ENCODE peak calls at places on chromosomes 5 and 9, in six cellular contexts. W is suprapubic skin, P is brain microvascular endothelial cell, L is chondrocyte, Q is PC-3, O is upper lobe of right lung. V is an unnamed sample.

GRCh38 chr5:52359261-52359660 is 428.5 kb upstream of the ITGA1 start:
- DNase-seq in W (no peak), P (no peak), L (no peak), Q (no peak), O (no peak), V (no peak)

GRCh38 chr5:8908055-8908683 is 637.7 kb downstream of the SEMA5A start:
- DNase-seq in W (no peak), P (peak), L (no peak), Q (peak), O (no peak), V (peak)

GRCh38 chr5:116272281-116272941 is 187.6 kb downstream of the COMMD10 start:
- DNase-seq in W (no peak), P (no peak), L (no peak), Q (no peak), O (no peak), V (no peak)

GRCh38 chr9:29865764-29866313 is 2292.6 kb upstream of the C9orf72 start:
- DNase-seq in W (no peak), P (no peak), L (no peak), Q (no peak), O (no peak), V (no peak)

GRCh38 chr9:130984476-130984875 is 24.5 kb upstream of the LAMC3 start:
- DNase-seq in W (no peak), P (no peak), L (no peak), Q (no peak), O (no peak), V (no peak)

GRCh38 chr9:4393806-4394523 is 94.1 kb upstream of the GLIS3 start:
- DNase-seq in W (no peak), P (no peak), L (no peak), Q (no peak), O (no peak), V (no peak)

GRCh38 chr9:68625559-68625958 is 79.5 kb upstream of the PIP5K1B start:
- DNase-seq in W (no peak), P (no peak), L (no peak), Q (no peak), O (no peak), V (no peak)

GRCh38 chr9:108217601-108218190 is 638.1 kb downstream of the ACTL7B start:
- DNase-seq in W (no peak), P (no peak), L (no peak), Q (no peak), O (no peak), V (no peak)

GRCh38 chr5:75089137-75089536 is 36.8 kb upstream of the GCNT4 start:
- DNase-seq in W (no peak), P (no peak), L (no peak), Q (peak), O (no peak), V (no peak)

GRCh38 chr5:177336112-177336511 is 15.4 kb downstream of the LMAN2 start:
- DNase-seq in W (no peak), P (no peak), L (no peak), Q (peak), O (no peak), V (no peak)

GRCh38 chr5:16666140-16666860 is 49.5 kb upstream of the RETREG1 start:
- DNase-seq in W (no peak), P (no peak), L (no peak), Q (no peak), O (no peak), V (no peak)

GRCh38 chr5:16668194-16668593 is 51.4 kb upstream of the RETREG1 start:
- DNase-seq in W (no peak), P (no peak), L (no peak), Q (no peak), O (no peak), V (no peak)

GRCh38 chr5:16665611-16666010 is 48.8 kb upstream of the RETREG1 start:
- DNase-seq in W (no peak), P (no peak), L (no peak), Q (no peak), O (no peak), V (no peak)

GRCh38 chr5:16664368-16664767 is 47.6 kb upstream of the RETREG1 start:
- DNase-seq in W (no peak), P (no peak), L (no peak), Q (no peak), O (no peak), V (no peak)

DNA sequence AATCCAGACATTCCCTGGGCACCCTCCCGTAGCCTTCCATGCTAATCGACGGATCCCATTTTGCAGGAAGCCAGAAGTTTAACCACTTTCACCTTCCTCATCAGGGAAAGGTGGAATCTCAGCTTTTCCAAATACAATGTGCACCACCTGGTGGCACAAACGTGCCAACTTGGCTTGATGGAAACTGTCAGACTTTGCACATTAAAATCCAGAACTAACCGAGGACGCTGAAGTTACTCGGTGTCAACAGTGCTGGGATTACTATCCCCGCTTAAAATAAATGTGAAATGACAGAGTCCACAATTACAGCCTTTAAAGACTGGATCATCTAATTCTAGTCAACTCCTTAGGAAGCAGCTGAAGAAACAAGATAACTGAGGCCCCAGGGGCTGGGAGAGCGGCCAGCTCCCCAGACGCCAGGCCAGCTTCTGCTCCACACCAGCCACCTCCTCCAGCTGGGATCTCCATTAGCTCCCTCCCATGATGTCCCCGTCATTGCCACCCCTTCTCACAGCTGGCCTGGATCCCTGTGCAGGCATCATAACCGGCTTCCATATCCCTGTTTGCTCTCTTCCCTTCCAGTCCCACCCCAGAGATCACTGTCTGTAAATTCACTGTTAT is 50.2 kb upstream of the RETREG1 start:
- DNase-seq in W (no peak), P (no peak), L (no peak), Q (peak), O (peak), V (no peak)
- TF ChIP-seq CTCF in W (peak), P (peak), L (peak), Q (peak), O (peak), V (peak)

DNA sequence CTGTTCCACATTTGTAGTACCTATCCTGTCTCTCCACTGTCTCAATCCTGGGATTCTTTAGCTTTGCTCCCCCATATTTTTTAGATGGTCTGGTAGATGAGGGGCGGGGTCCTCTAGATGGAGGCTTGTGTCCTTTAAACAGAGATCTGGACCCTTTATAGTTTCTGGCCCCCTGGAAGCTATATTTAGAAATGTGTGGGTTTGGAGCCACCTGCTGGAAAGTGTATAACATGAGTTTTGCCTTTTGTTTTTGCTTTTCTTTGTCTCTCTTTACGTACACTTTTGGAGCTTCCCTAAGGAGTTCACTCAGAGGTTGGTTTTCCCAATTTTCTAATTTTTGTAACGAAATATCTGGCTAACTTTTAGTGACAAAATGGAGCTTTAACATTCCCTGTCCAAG is 110.7 kb downstream of the CFAP95 start:
- DNase-seq in W (no peak), P (no peak), L (no peak), Q (peak), O (no peak), V (no peak)
- TF ChIP-seq CTCF in W (no peak), P (peak), L (peak), Q (peak), O (no peak), V (no peak)

GRCh38 chr5:73729329-73729728 is 103.3 kb downstream of the ARHGEF28 start:
- DNase-seq in W (no peak), P (no peak), L (no peak), Q (peak), O (no peak), V (no peak)
- TF ChIP-seq CTCF in W (no peak), P (no peak), L (peak), Q (no peak), O (no peak), V (no peak)

DNA sequence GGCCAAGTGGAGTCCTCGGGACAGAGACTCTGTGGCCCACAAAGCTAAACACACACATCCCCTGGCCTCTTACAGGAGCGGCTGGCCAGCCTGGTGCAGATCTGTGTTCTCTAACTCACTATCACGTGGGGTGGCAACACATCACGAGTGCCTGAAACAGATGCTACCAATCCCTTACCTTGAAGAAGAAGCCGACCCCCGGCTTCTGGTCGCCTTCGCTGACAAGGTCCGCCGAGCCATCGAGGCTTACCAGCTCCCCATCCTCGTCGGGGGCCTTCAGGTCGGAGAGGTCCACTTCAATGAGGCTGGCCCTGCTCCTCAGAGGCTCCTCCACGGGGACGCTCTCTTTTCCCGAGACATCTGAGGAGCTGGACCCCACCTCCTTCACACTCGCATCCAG is 86.7 kb downstream of the CAMSAP1 start:
- DNase-seq in W (no peak), P (no peak), L (peak), Q (no peak), O (peak), V (no peak)
- TF ChIP-seq CTCF in W (no peak), P (no peak), L (no peak), Q (no peak), O (no peak), V (no peak)

DNA sequence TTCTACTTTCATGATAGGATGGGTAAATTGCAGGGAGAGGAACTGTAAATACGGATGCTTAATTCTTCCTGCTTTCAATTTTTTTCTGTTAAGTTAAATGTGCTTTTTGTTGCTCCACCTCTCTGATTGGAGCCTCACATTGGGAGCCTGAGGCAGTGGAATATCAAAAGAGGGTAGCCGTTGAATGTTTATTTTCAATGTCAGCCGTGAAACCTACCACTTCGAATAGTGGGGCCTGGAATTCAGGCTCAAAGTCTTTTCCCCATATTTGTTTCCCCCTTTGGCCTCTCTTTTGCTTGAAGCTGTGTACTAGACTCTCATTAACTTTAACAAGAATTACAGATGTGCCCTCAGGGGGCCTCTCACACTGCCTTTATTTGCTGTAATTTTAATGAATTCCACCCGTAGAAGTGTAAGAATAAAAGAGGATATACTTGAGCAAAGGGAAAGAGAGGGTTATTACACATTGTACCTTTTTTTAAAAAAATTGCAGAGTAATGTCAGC is 29.0 kb downstream of the PSAT1 start:
- DNase-seq in W (no peak), P (no peak), L (no peak), Q (no peak), O (no peak), V (no peak)
- TF ChIP-seq CTCF in W (no peak), P (no peak), L (no peak), Q (no peak), O (no peak), V (no peak)

V was measured in GM13977.